ENCODE peak calls at places on chromosomes 7 and 10, in nine cellular contexts. One of them, this sample, is unnamed.

GRCh38 chr10:10901906-10902305 is 115.8 kb upstream of the CELF2 start:
- DNase-seq in aorta: no peak
- DNase-seq in natural killer cell: no peak
- DNase-seq in pons: no peak
- DNase-seq in epithelial cell of proximal tubule: no peak
- DNase-seq in lower lobe of right lung: no peak
- DNase-seq in Caco-2: no peak
- DNase-seq in fibroblast of mammary gland: no peak
- DNase-seq in kidney epithelial cell: no peak
- DNase-seq in this sample: no peak

GRCh38 chr10:116774728-116775151 is 32.4 kb upstream of the HSPA12A start:
- DNase-seq in pons: no peak
- DNase-seq in aorta: no peak
- DNase-seq in Caco-2: no peak
- DNase-seq in natural killer cell: no peak
- DNase-seq in kidney epithelial cell: no peak
- DNase-seq in lower lobe of right lung: no peak
- DNase-seq in fibroblast of mammary gland: no peak
- DNase-seq in epithelial cell of proximal tubule: no peak
- DNase-seq in this sample: no peak

GRCh38 chr7:1708640-1709249 is 38.7 kb downstream of the ELFN1 start:
- DNase-seq in kidney epithelial cell: no peak
- DNase-seq in aorta: peak
- DNase-seq in fibroblast of mammary gland: no peak
- DNase-seq in natural killer cell: no peak
- DNase-seq in lower lobe of right lung: peak
- DNase-seq in pons: no peak
- DNase-seq in Caco-2: peak
- DNase-seq in epithelial cell of proximal tubule: no peak
- DNase-seq in this sample: no peak

GRCh38 chr7:128931186-128931798 is 6.4 kb upstream of the IRF5 start:
- DNase-seq in epithelial cell of proximal tubule: no peak
- DNase-seq in natural killer cell: no peak
- DNase-seq in fibroblast of mammary gland: no peak
- DNase-seq in Caco-2: no peak
- DNase-seq in pons: no peak
- DNase-seq in aorta: no peak
- DNase-seq in lower lobe of right lung: no peak
- DNase-seq in kidney epithelial cell: no peak
- DNase-seq in this sample: no peak

GRCh38 chr7:52656098-52656497 is 379.3 kb upstream of the POM121L12 start:
- DNase-seq in pons: no peak
- DNase-seq in kidney epithelial cell: no peak
- DNase-seq in Caco-2: no peak
- DNase-seq in aorta: no peak
- DNase-seq in lower lobe of right lung: no peak
- DNase-seq in fibroblast of mammary gland: no peak
- DNase-seq in epithelial cell of proximal tubule: no peak
- DNase-seq in natural killer cell: no peak
- DNase-seq in this sample: no peak

GRCh38 chr10:63866075-63866746 is 345.0 kb downstream of the REEP3 start:
- DNase-seq in natural killer cell: no peak
- DNase-seq in pons: peak
- DNase-seq in epithelial cell of proximal tubule: no peak
- DNase-seq in kidney epithelial cell: peak
- DNase-seq in aorta: peak
- DNase-seq in fibroblast of mammary gland: peak
- DNase-seq in Caco-2: peak
- DNase-seq in lower lobe of right lung: no peak
- DNase-seq in this sample: peak

GRCh38 chr10:126068357-126068756 is 172.0 kb downstream of the FANK1 start:
- DNase-seq in fibroblast of mammary gland: no peak
- DNase-seq in epithelial cell of proximal tubule: no peak
- DNase-seq in lower lobe of right lung: no peak
- DNase-seq in aorta: no peak
- DNase-seq in kidney epithelial cell: no peak
- DNase-seq in Caco-2: no peak
- DNase-seq in natural killer cell: no peak
- DNase-seq in pons: no peak
- DNase-seq in this sample: no peak

GRCh38 chr7:102925962-102926825 is 13.4 kb downstream of the LRRC17 start:
- DNase-seq in fibroblast of mammary gland: peak
- DNase-seq in lower lobe of right lung: no peak
- DNase-seq in kidney epithelial cell: no peak
- DNase-seq in natural killer cell: no peak
- DNase-seq in Caco-2: no peak
- DNase-seq in pons: no peak
- DNase-seq in aorta: no peak
- DNase-seq in epithelial cell of proximal tubule: no peak
- DNase-seq in this sample: no peak

GRCh38 chr7:115471891-115472290 is 550.0 kb downstream of the MDFIC start:
- DNase-seq in lower lobe of right lung: no peak
- DNase-seq in aorta: no peak
- DNase-seq in kidney epithelial cell: no peak
- DNase-seq in natural killer cell: no peak
- DNase-seq in epithelial cell of proximal tubule: no peak
- DNase-seq in fibroblast of mammary gland: peak
- DNase-seq in Caco-2: no peak
- DNase-seq in pons: no peak
- DNase-seq in this sample: no peak

GRCh38 chr10:132066186-132066585 is 440 bp downstream of the JAKMIP3 start:
- DNase-seq in kidney epithelial cell: no peak
- DNase-seq in pons: no peak
- DNase-seq in epithelial cell of proximal tubule: no peak
- DNase-seq in lower lobe of right lung: no peak
- DNase-seq in Caco-2: no peak
- DNase-seq in natural killer cell: no peak
- DNase-seq in fibroblast of mammary gland: peak
- DNase-seq in aorta: peak
- DNase-seq in this sample: no peak

GRCh38 chr7:42645906-42646305 is 266.0 kb downstream of the C7orf25 start:
- DNase-seq in lower lobe of right lung: no peak
- DNase-seq in Caco-2: no peak
- DNase-seq in fibroblast of mammary gland: peak
- DNase-seq in epithelial cell of proximal tubule: no peak
- DNase-seq in kidney epithelial cell: no peak
- DNase-seq in pons: peak
- DNase-seq in aorta: no peak
- DNase-seq in natural killer cell: no peak
- DNase-seq in this sample: no peak

GRCh38 chr7:78141533-78142281 is 343.1 kb downstream of the PHTF2 start:
- DNase-seq in natural killer cell: no peak
- DNase-seq in fibroblast of mammary gland: peak
- DNase-seq in aorta: no peak
- DNase-seq in pons: no peak
- DNase-seq in epithelial cell of proximal tubule: no peak
- DNase-seq in kidney epithelial cell: no peak
- DNase-seq in lower lobe of right lung: no peak
- DNase-seq in Caco-2: no peak
- DNase-seq in this sample: no peak

GRCh38 chr10:78626471-78626870 is 442.3 kb upstream of the ZMIZ1 start:
- DNase-seq in Caco-2: no peak
- DNase-seq in lower lobe of right lung: no peak
- DNase-seq in natural killer cell: no peak
- DNase-seq in aorta: no peak
- DNase-seq in epithelial cell of proximal tubule: no peak
- DNase-seq in kidney epithelial cell: no peak
- DNase-seq in fibroblast of mammary gland: no peak
- DNase-seq in pons: no peak
- DNase-seq in this sample: no peak

GRCh38 chr10:11225935-11226334 is 208.3 kb downstream of the CELF2 start:
- DNase-seq in natural killer cell: peak
- DNase-seq in pons: no peak
- DNase-seq in aorta: peak
- DNase-seq in Caco-2: no peak
- DNase-seq in fibroblast of mammary gland: peak
- DNase-seq in epithelial cell of proximal tubule: no peak
- DNase-seq in lower lobe of right lung: peak
- DNase-seq in kidney epithelial cell: no peak
- DNase-seq in this sample: peak

GRCh38 chr10:71236822-71237682 is 24.7 kb downstream of the UNC5B start:
- DNase-seq in aorta: no peak
- DNase-seq in kidney epithelial cell: no peak
- DNase-seq in epithelial cell of proximal tubule: no peak
- DNase-seq in natural killer cell: no peak
- DNase-seq in fibroblast of mammary gland: no peak
- DNase-seq in pons: no peak
- DNase-seq in lower lobe of right lung: no peak
- DNase-seq in Caco-2: no peak
- DNase-seq in this sample: no peak

GRCh38 chr10:121753726-121754476 is 155.7 kb upstream of the FGFR2 start:
- DNase-seq in epithelial cell of proximal tubule: no peak
- DNase-seq in Caco-2: no peak
- DNase-seq in kidney epithelial cell: peak
- DNase-seq in pons: no peak
- DNase-seq in natural killer cell: no peak
- DNase-seq in aorta: no peak
- DNase-seq in lower lobe of right lung: no peak
- DNase-seq in fibroblast of mammary gland: peak
- DNase-seq in this sample: no peak

GRCh38 chr7:21154592-21154991 is 273.3 kb upstream of the SP4 start:
- DNase-seq in aorta: no peak
- DNase-seq in Caco-2: no peak
- DNase-seq in fibroblast of mammary gland: no peak
- DNase-seq in lower lobe of right lung: no peak
- DNase-seq in kidney epithelial cell: no peak
- DNase-seq in pons: no peak
- DNase-seq in natural killer cell: no peak
- DNase-seq in epithelial cell of proximal tubule: no peak
- DNase-seq in this sample: no peak

GRCh38 chr10:78916227-78916626 is 152.5 kb upstream of the ZMIZ1 start:
- DNase-seq in pons: peak
- DNase-seq in Caco-2: no peak
- DNase-seq in epithelial cell of proximal tubule: no peak
- DNase-seq in aorta: no peak
- DNase-seq in fibroblast of mammary gland: no peak
- DNase-seq in natural killer cell: no peak
- DNase-seq in kidney epithelial cell: no peak
- DNase-seq in lower lobe of right lung: no peak
- DNase-seq in this sample: no peak

GRCh38 chr7:25095516-25096345 is 29.3 kb downstream of the CYCS start:
- DNase-seq in lower lobe of right lung: no peak
- DNase-seq in pons: no peak
- DNase-seq in epithelial cell of proximal tubule: no peak
- DNase-seq in aorta: no peak
- DNase-seq in natural killer cell: no peak
- DNase-seq in fibroblast of mammary gland: no peak
- DNase-seq in kidney epithelial cell: no peak
- DNase-seq in Caco-2: no peak
- DNase-seq in this sample: no peak

GRCh38 chr7:29479606-29480200 is 83.9 kb upstream of the PRR15 start:
- DNase-seq in aorta: no peak
- DNase-seq in pons: peak
- DNase-seq in fibroblast of mammary gland: peak
- DNase-seq in natural killer cell: no peak
- DNase-seq in kidney epithelial cell: no peak
- DNase-seq in Caco-2: no peak
- DNase-seq in epithelial cell of proximal tubule: no peak
- DNase-seq in lower lobe of right lung: no peak
- DNase-seq in this sample: no peak

GRCh38 chr10:74151879-74152722 is 1.1 kb downstream of the ADK start:
- DNase-seq in Caco-2: no peak
- DNase-seq in kidney epithelial cell: no peak
- DNase-seq in epithelial cell of proximal tubule: no peak
- DNase-seq in aorta: no peak
- DNase-seq in fibroblast of mammary gland: peak
- DNase-seq in lower lobe of right lung: no peak
- DNase-seq in natural killer cell: no peak
- DNase-seq in pons: no peak
- DNase-seq in this sample: no peak

GRCh38 chr10:43110318-43111071 is 27.8 kb upstream of the CSGALNACT2 start:
- DNase-seq in aorta: no peak
- DNase-seq in kidney epithelial cell: no peak
- DNase-seq in lower lobe of right lung: peak
- DNase-seq in pons: no peak
- DNase-seq in natural killer cell: no peak
- DNase-seq in fibroblast of mammary gland: peak
- DNase-seq in Caco-2: no peak
- DNase-seq in epithelial cell of proximal tubule: no peak
- DNase-seq in this sample: no peak

GRCh38 chr10:49633327-49634045 is 19.6 kb downstream of the CHAT start:
- DNase-seq in natural killer cell: no peak
- DNase-seq in pons: no peak
- DNase-seq in Caco-2: peak
- DNase-seq in lower lobe of right lung: peak
- DNase-seq in epithelial cell of proximal tubule: no peak
- DNase-seq in aorta: peak
- DNase-seq in fibroblast of mammary gland: no peak
- DNase-seq in kidney epithelial cell: no peak
- DNase-seq in this sample: no peak

GRCh38 chr7:90594791-90595317 is 1.3 kb upstream of the CDK14 start:
- DNase-seq in fibroblast of mammary gland: peak
- DNase-seq in epithelial cell of proximal tubule: peak
- DNase-seq in aorta: peak
- DNase-seq in pons: no peak
- DNase-seq in Caco-2: no peak
- DNase-seq in lower lobe of right lung: no peak
- DNase-seq in kidney epithelial cell: peak
- DNase-seq in natural killer cell: no peak
- DNase-seq in this sample: no peak

GRCh38 chr7:134835463-134835823 is 56.0 kb downstream of the CALD1 start:
- DNase-seq in natural killer cell: no peak
- DNase-seq in fibroblast of mammary gland: peak
- DNase-seq in kidney epithelial cell: no peak
- DNase-seq in aorta: no peak
- DNase-seq in epithelial cell of proximal tubule: no peak
- DNase-seq in lower lobe of right lung: no peak
- DNase-seq in Caco-2: no peak
- DNase-seq in pons: no peak
- DNase-seq in this sample: no peak

GRCh38 chr7:22189741-22190140 is 167.2 kb downstream of the RAPGEF5 start:
- DNase-seq in aorta: no peak
- DNase-seq in fibroblast of mammary gland: no peak
- DNase-seq in epithelial cell of proximal tubule: no peak
- DNase-seq in Caco-2: no peak
- DNase-seq in kidney epithelial cell: no peak
- DNase-seq in lower lobe of right lung: no peak
- DNase-seq in natural killer cell: no peak
- DNase-seq in pons: no peak
- DNase-seq in this sample: no peak

GRCh38 chr10:28681345-28681763 is 4.0 kb downstream of the BAMBI start:
- DNase-seq in pons: peak
- DNase-seq in kidney epithelial cell: no peak
- DNase-seq in fibroblast of mammary gland: no peak
- DNase-seq in epithelial cell of proximal tubule: no peak
- DNase-seq in Caco-2: peak
- DNase-seq in aorta: peak
- DNase-seq in lower lobe of right lung: no peak
- DNase-seq in natural killer cell: no peak
- DNase-seq in this sample: no peak

GRCh38 chr10:4057725-4058513 is 272.9 kb upstream of the KLF6 start:
- DNase-seq in fibroblast of mammary gland: no peak
- DNase-seq in lower lobe of right lung: no peak
- DNase-seq in Caco-2: no peak
- DNase-seq in aorta: no peak
- DNase-seq in kidney epithelial cell: no peak
- DNase-seq in epithelial cell of proximal tubule: no peak
- DNase-seq in pons: no peak
- DNase-seq in natural killer cell: no peak
- DNase-seq in this sample: no peak

GRCh38 chr7:130162196-130162595 is 43.0 kb downstream of the TMEM209 start:
- DNase-seq in fibroblast of mammary gland: no peak
- DNase-seq in kidney epithelial cell: no peak
- DNase-seq in natural killer cell: no peak
- DNase-seq in pons: no peak
- DNase-seq in Caco-2: no peak
- DNase-seq in epithelial cell of proximal tubule: no peak
- DNase-seq in aorta: no peak
- DNase-seq in lower lobe of right lung: no peak
- DNase-seq in this sample: no peak

GRCh38 chr7:113040849-113041248 is 45.8 kb downstream of the GPR85 start:
- DNase-seq in Caco-2: no peak
- DNase-seq in fibroblast of mammary gland: no peak
- DNase-seq in epithelial cell of proximal tubule: no peak
- DNase-seq in aorta: no peak
- DNase-seq in kidney epithelial cell: no peak
- DNase-seq in natural killer cell: no peak
- DNase-seq in pons: no peak
- DNase-seq in lower lobe of right lung: no peak
- DNase-seq in this sample: no peak

GRCh38 chr10:79207726-79208125 is 139.0 kb downstream of the ZMIZ1 start:
- DNase-seq in natural killer cell: no peak
- DNase-seq in fibroblast of mammary gland: no peak
- DNase-seq in kidney epithelial cell: no peak
- DNase-seq in pons: no peak
- DNase-seq in epithelial cell of proximal tubule: no peak
- DNase-seq in lower lobe of right lung: no peak
- DNase-seq in aorta: no peak
- DNase-seq in Caco-2: no peak
- DNase-seq in this sample: no peak